ENCODE peak calls at places on chromosomes 13 and 19, in five cellular contexts. One of them, this sample, is unnamed.

GRCh38 chr13:50512602-50513527 is 330.6 kb downstream of the DLEU7 start:
- DNase-seq in tibial nerve: peak; percentile 38
- DNase-seq in PC-9: no peak
- DNase-seq in PC-3: peak; percentile 54
- DNase-seq in left ventricle myocardium inferior: peak; percentile 66
- DNase-seq in this sample: no peak

GRCh38 chr19:12364391-12365093 is 941 bp downstream of the ZNF442 start:
- DNase-seq in tibial nerve: no peak
- DNase-seq in PC-9: no peak
- DNase-seq in PC-3: no peak
- DNase-seq in left ventricle myocardium inferior: peak; percentile 15
- DNase-seq in this sample: no peak

GRCh38 chr13:21537105-21537504 is 66.9 kb downstream of the MICU2 start:
- DNase-seq in tibial nerve: no peak
- DNase-seq in PC-9: no peak
- DNase-seq in PC-3: no peak
- DNase-seq in left ventricle myocardium inferior: no peak
- DNase-seq in this sample: no peak

GRCh38 chr13:23202383-23202782 is 21.6 kb downstream of the SGCG start:
- DNase-seq in tibial nerve: no peak
- DNase-seq in PC-9: no peak
- DNase-seq in PC-3: no peak
- DNase-seq in left ventricle myocardium inferior: no peak
- DNase-seq in this sample: no peak

GRCh38 chr13:78256479-78256878 is 337.8 kb upstream of the EDNRB start:
- DNase-seq in tibial nerve: no peak
- DNase-seq in PC-9: no peak
- DNase-seq in PC-3: no peak
- DNase-seq in left ventricle myocardium inferior: no peak
- DNase-seq in this sample: no peak

GRCh38 chr13:51935326-51936171 is 73.8 kb downstream of the CCDC70 start:
- DNase-seq in tibial nerve: no peak
- DNase-seq in PC-9: no peak
- DNase-seq in PC-3: peak; percentile 44
- DNase-seq in left ventricle myocardium inferior: no peak
- DNase-seq in this sample: no peak

GRCh38 chr13:33348366-33348765 is 62.8 kb upstream of the STARD13 start:
- DNase-seq in tibial nerve: no peak
- DNase-seq in PC-9: no peak
- DNase-seq in PC-3: peak; percentile 62
- DNase-seq in left ventricle myocardium inferior: no peak
- DNase-seq in this sample: no peak

GRCh38 chr19:33344210-33344609 is 29.3 kb upstream of the CEBPG start:
- DNase-seq in tibial nerve: no peak
- DNase-seq in PC-9: no peak
- DNase-seq in PC-3: no peak
- DNase-seq in left ventricle myocardium inferior: no peak
- DNase-seq in this sample: no peak

GRCh38 chr13:49029570-49029969 is 53.9 kb downstream of the FNDC3A start:
- DNase-seq in tibial nerve: no peak
- DNase-seq in PC-9: no peak
- DNase-seq in PC-3: no peak
- DNase-seq in left ventricle myocardium inferior: no peak
- DNase-seq in this sample: no peak

GRCh38 chr13:28753208-28753892 is 34.6 kb upstream of the SLC46A3 start:
- DNase-seq in tibial nerve: peak; percentile 16
- DNase-seq in PC-9: peak; percentile 79
- DNase-seq in PC-3: peak; percentile 92
- DNase-seq in left ventricle myocardium inferior: peak; percentile 21
- DNase-seq in this sample: peak; percentile 77

GRCh38 chr19:41352609-41353465 is 885 bp downstream of the TGFB1 start:
- DNase-seq in tibial nerve: peak; percentile 44
- DNase-seq in PC-9: no peak
- DNase-seq in PC-3: peak; percentile 49
- DNase-seq in left ventricle myocardium inferior: peak; percentile 76
- DNase-seq in this sample: peak; percentile 83

GRCh38 chr19:37519890-37520289 is 13.2 kb downstream of the ZNF793 start:
- DNase-seq in tibial nerve: no peak
- DNase-seq in PC-9: peak; percentile 46
- DNase-seq in PC-3: peak; percentile 3
- DNase-seq in left ventricle myocardium inferior: no peak
- DNase-seq in this sample: no peak

GRCh38 chr19:12685831-12686230 is 2.0 kb upstream of the GNG14 start:
- DNase-seq in tibial nerve: no peak
- DNase-seq in PC-9: no peak
- DNase-seq in PC-3: no peak
- DNase-seq in left ventricle myocardium inferior: no peak
- DNase-seq in this sample: no peak

GRCh38 chr19:18967358-18968146 is 26.5 kb upstream of the HOMER3 start:
- DNase-seq in tibial nerve: peak; percentile 23
- DNase-seq in PC-9: peak; percentile 46
- DNase-seq in PC-3: peak; percentile 77
- DNase-seq in left ventricle myocardium inferior: peak; percentile 60
- DNase-seq in this sample: no peak

GRCh38 chr13:99356216-99357089 is 49.3 kb upstream of the GPR183 start:
- DNase-seq in tibial nerve: no peak
- DNase-seq in PC-9: no peak
- DNase-seq in PC-3: no peak
- DNase-seq in left ventricle myocardium inferior: no peak
- DNase-seq in this sample: no peak

GRCh38 chr19:35928507-35928906 is 7.7 kb upstream of the LRFN3 start:
- DNase-seq in tibial nerve: no peak
- DNase-seq in PC-9: no peak
- DNase-seq in PC-3: no peak
- DNase-seq in left ventricle myocardium inferior: no peak
- DNase-seq in this sample: no peak

GRCh38 chr13:83503424-83503823 is 378.9 kb downstream of the SLITRK1 start:
- DNase-seq in tibial nerve: no peak
- DNase-seq in PC-9: no peak
- DNase-seq in PC-3: peak; percentile 72
- DNase-seq in left ventricle myocardium inferior: no peak
- DNase-seq in this sample: no peak

GRCh38 chr13:23988546-23989122 is 91.3 kb upstream of the C1QTNF9B start:
- DNase-seq in tibial nerve: no peak
- DNase-seq in PC-9: no peak
- DNase-seq in PC-3: no peak
- DNase-seq in left ventricle myocardium inferior: no peak
- DNase-seq in this sample: no peak

GRCh38 chr13:114136576-114136975 is 4.2 kb upstream of the RASA3 start:
- DNase-seq in tibial nerve: no peak
- DNase-seq in PC-9: no peak
- DNase-seq in PC-3: no peak
- DNase-seq in left ventricle myocardium inferior: no peak
- DNase-seq in this sample: no peak

GRCh38 chr13:93915269-93915809 is 564.1 kb downstream of the DCT start:
- DNase-seq in tibial nerve: no peak
- DNase-seq in PC-9: no peak
- DNase-seq in PC-3: no peak
- DNase-seq in left ventricle myocardium inferior: no peak
- DNase-seq in this sample: no peak

GRCh38 chr19:39409207-39409885 is 2.7 kb downstream of the ZFP36 start:
- DNase-seq in tibial nerve: peak; percentile 91
- DNase-seq in PC-9: peak; percentile 93
- DNase-seq in PC-3: peak; percentile 90
- DNase-seq in left ventricle myocardium inferior: peak; percentile 95
- DNase-seq in this sample: peak; percentile 96

GRCh38 chr13:93298741-93299140 is 72.1 kb downstream of the GPC6 start:
- DNase-seq in tibial nerve: no peak
- DNase-seq in PC-9: no peak
- DNase-seq in PC-3: no peak
- DNase-seq in left ventricle myocardium inferior: no peak
- DNase-seq in this sample: no peak

GRCh38 chr19:32255566-32256295 is 89.7 kb upstream of the ZNF507 start:
- DNase-seq in tibial nerve: no peak
- DNase-seq in PC-9: no peak
- DNase-seq in PC-3: no peak
- DNase-seq in left ventricle myocardium inferior: no peak
- DNase-seq in this sample: no peak

GRCh38 chr13:69600811-69601210 is 506.8 kb upstream of the ATXN8OS start:
- DNase-seq in tibial nerve: no peak
- DNase-seq in PC-9: no peak
- DNase-seq in PC-3: no peak
- DNase-seq in left ventricle myocardium inferior: no peak
- DNase-seq in this sample: no peak

GRCh38 chr19:13583114-13583513 is 76.8 kb upstream of the CACNA1A start:
- DNase-seq in tibial nerve: no peak
- DNase-seq in PC-9: no peak
- DNase-seq in PC-3: no peak
- DNase-seq in left ventricle myocardium inferior: no peak
- DNase-seq in this sample: no peak

GRCh38 chr19:4015705-4016402 is 8.3 kb downstream of the PIAS4 start:
- DNase-seq in tibial nerve: no peak
- DNase-seq in PC-9: no peak
- DNase-seq in PC-3: no peak
- DNase-seq in left ventricle myocardium inferior: peak; percentile 43
- DNase-seq in this sample: peak; percentile 68

GRCh38 chr13:29174093-29174492 is 354.0 kb downstream of the MTUS2 start:
- DNase-seq in tibial nerve: no peak
- DNase-seq in PC-9: no peak
- DNase-seq in PC-3: no peak
- DNase-seq in left ventricle myocardium inferior: no peak
- DNase-seq in this sample: no peak

GRCh38 chr13:32555613-32556012 is 17.0 kb upstream of the N4BP2L2 start:
- DNase-seq in tibial nerve: no peak
- DNase-seq in PC-9: no peak
- DNase-seq in PC-3: no peak
- DNase-seq in left ventricle myocardium inferior: no peak
- DNase-seq in this sample: no peak

GRCh38 chr13:23433171-23434153 is at the start of gene SACS:
- DNase-seq in tibial nerve: no peak
- DNase-seq in PC-9: no peak
- DNase-seq in PC-3: peak; percentile 17
- DNase-seq in left ventricle myocardium inferior: no peak
- DNase-seq in this sample: no peak

GRCh38 chr13:40072663-40073120 is 417.2 kb downstream of the COG6 start:
- DNase-seq in tibial nerve: no peak
- DNase-seq in PC-9: no peak
- DNase-seq in PC-3: no peak
- DNase-seq in left ventricle myocardium inferior: no peak
- DNase-seq in this sample: no peak

GRCh38 chr13:40074338-40074737 is 418.9 kb downstream of the COG6 start:
- DNase-seq in tibial nerve: no peak
- DNase-seq in PC-9: no peak
- DNase-seq in PC-3: no peak
- DNase-seq in left ventricle myocardium inferior: no peak
- DNase-seq in this sample: no peak

GRCh38 chr13:40064723-40065122 is 409.3 kb downstream of the COG6 start:
- DNase-seq in tibial nerve: no peak
- DNase-seq in PC-9: no peak
- DNase-seq in PC-3: peak; percentile 92
- DNase-seq in left ventricle myocardium inferior: no peak
- DNase-seq in this sample: no peak

GRCh38 chr13:40070357-40070756 is 414.9 kb downstream of the COG6 start:
- DNase-seq in tibial nerve: no peak
- DNase-seq in PC-9: no peak
- DNase-seq in PC-3: no peak
- DNase-seq in left ventricle myocardium inferior: no peak
- DNase-seq in this sample: no peak

GRCh38 chr13:40069173-40070044 is 413.9 kb downstream of the COG6 start:
- DNase-seq in tibial nerve: peak; percentile 72
- DNase-seq in PC-9: no peak
- DNase-seq in PC-3: peak; percentile 61
- DNase-seq in left ventricle myocardium inferior: peak; percentile 80
- DNase-seq in this sample: no peak
- H3K4me3 ChIP-seq in tibial nerve: no peak overlapping the region
- H3K4me3 ChIP-seq in PC-9: no peak overlapping the region
- H3K4me3 ChIP-seq in PC-3: no peak overlapping the region
- H3K4me3 ChIP-seq in left ventricle myocardium inferior: peak overlapping the region; percentile 7
- H3K4me3 ChIP-seq in this sample: no peak overlapping the region

GRCh38 chr19:58387338-58388174 is 487 bp downstream of the RPS5 start:
- DNase-seq in tibial nerve: no peak
- DNase-seq in PC-9: no peak
- DNase-seq in PC-3: no peak
- DNase-seq in left ventricle myocardium inferior: no peak
- DNase-seq in this sample: no peak
- TF ChIP-seq CTCF in tibial nerve: no peak
- TF ChIP-seq CTCF in PC-9: no peak
- TF ChIP-seq CTCF in PC-3: peak; percentile 34
- TF ChIP-seq CTCF in left ventricle myocardium inferior: no peak
- TF ChIP-seq CTCF in this sample: no peak

GRCh38 chr13:40193290-40194203 is 472.9 kb downstream of the FOXO1 start:
- DNase-seq in tibial nerve: no peak
- DNase-seq in PC-9: no peak
- DNase-seq in PC-3: no peak
- DNase-seq in left ventricle myocardium inferior: no peak
- DNase-seq in this sample: no peak
- H3K4me3 ChIP-seq in tibial nerve: peak overlapping the region; percentile 18
- H3K4me3 ChIP-seq in PC-9: no peak overlapping the region
- H3K4me3 ChIP-seq in PC-3: no peak overlapping the region
- H3K4me3 ChIP-seq in left ventricle myocardium inferior: peak overlapping the region; percentile 28
- H3K4me3 ChIP-seq in this sample: peak overlapping the region; percentile 42

GRCh38 chr13:46624821-46625220 is 71.9 kb downstream of the LRCH1 start:
- DNase-seq in tibial nerve: no peak
- DNase-seq in PC-9: no peak
- DNase-seq in PC-3: no peak
- DNase-seq in left ventricle myocardium inferior: no peak
- DNase-seq in this sample: no peak
- TF ChIP-seq CTCF in tibial nerve: no peak
- TF ChIP-seq CTCF in PC-9: no peak
- TF ChIP-seq CTCF in PC-3: no peak
- TF ChIP-seq CTCF in left ventricle myocardium inferior: no peak
- TF ChIP-seq CTCF in this sample: no peak

GRCh38 chr13:74061939-74062595 is 72.1 kb downstream of the KLF12 start:
- DNase-seq in tibial nerve: no peak
- DNase-seq in PC-9: no peak
- DNase-seq in PC-3: no peak
- DNase-seq in left ventricle myocardium inferior: no peak
- DNase-seq in this sample: no peak

GRCh38 chr13:74063533-74064100 is 70.6 kb downstream of the KLF12 start:
- DNase-seq in tibial nerve: no peak
- DNase-seq in PC-9: no peak
- DNase-seq in PC-3: no peak
- DNase-seq in left ventricle myocardium inferior: no peak
- DNase-seq in this sample: no peak

GRCh38 chr13:74066937-74067336 is 67.3 kb downstream of the KLF12 start:
- DNase-seq in tibial nerve: no peak
- DNase-seq in PC-9: no peak
- DNase-seq in PC-3: no peak
- DNase-seq in left ventricle myocardium inferior: no peak
- DNase-seq in this sample: no peak

GRCh38 chr13:74064805-74065204 is 69.4 kb downstream of the KLF12 start:
- DNase-seq in tibial nerve: no peak
- DNase-seq in PC-9: no peak
- DNase-seq in PC-3: peak; percentile 22
- DNase-seq in left ventricle myocardium inferior: no peak
- DNase-seq in this sample: no peak

GRCh38 chr13:74062933-74063332 is 71.3 kb downstream of the KLF12 start:
- DNase-seq in tibial nerve: no peak
- DNase-seq in PC-9: no peak
- DNase-seq in PC-3: no peak
- DNase-seq in left ventricle myocardium inferior: peak; percentile 66
- DNase-seq in this sample: peak; percentile 78
- H3K4me3 ChIP-seq in tibial nerve: peak overlapping the region; percentile 36
- H3K4me3 ChIP-seq in PC-9: no peak overlapping the region
- H3K4me3 ChIP-seq in PC-3: no peak overlapping the region
- H3K4me3 ChIP-seq in left ventricle myocardium inferior: peak overlapping the region; percentile 57
- H3K4me3 ChIP-seq in this sample: peak overlapping the region; percentile 62